ENCODE peak calls at places on chromosomes 12 and 14, in eight cellular contexts. Y is retinal pigment epithelial cell; V is stimulated activated effector memory CD8-positive, alpha-beta T cell treated with anti-CD3 and anti-CD28 coated beads, Interleukin-12 subunit alpha, Interleukin-12 subunit beta, amount 100 ng/mL, for 72 hours; R is left ventricle myocardium inferior; A is substantia nigra; Z is AG10803; I is KBM-7; E is activated effector memory CD4-positive, alpha-beta T cell treated with anti-CD3 and anti-CD28 coated beads, Interleukin-2, amount 50 U/mL, for 16 hours. N is an unnamed sample.

GRCh38 chr12:50070314-50071060 is 13.1 kb downstream of the ASIC1 start:
- DNase-seq in A (peak; percentile 82), Y (peak; percentile 39), I (peak; percentile 88), E (peak; percentile 87), V (peak; percentile 81), Z (peak; percentile 82), R (peak; percentile 75), N (peak; percentile 74)

GRCh38 chr14:94164685-94165431 is 9.3 kb upstream of the PPP4R4 start:
- DNase-seq in I (no peak), E (no peak), A (no peak), Y (no peak), V (no peak), R (no peak), Z (no peak), N (peak; percentile 66)

GRCh38 chr14:25041898-25042297 is 8.0 kb downstream of the STXBP6 start:
- DNase-seq in V (no peak), Z (no peak), A (no peak), R (no peak), E (no peak), I (no peak), Y (no peak), N (no peak)

GRCh38 chr12:48001426-48002178 is 2.7 kb downstream of the COL2A1 start:
- DNase-seq in A (no peak), E (no peak), V (no peak), Y (no peak), R (peak; percentile 60), I (peak; percentile 46), Z (peak; percentile 16), N (no peak)

GRCh38 chr12:52391618-52392002 is 6.2 kb upstream of the KRT84 start:
- DNase-seq in Y (peak; percentile 59), R (peak; percentile 78), V (no peak), Z (peak; percentile 21), A (peak; percentile 68), I (no peak), E (no peak), N (peak; percentile 80)

GRCh38 chr12:52532636-52533035 is 12.4 kb upstream of the KRT5 start:
- DNase-seq in Z (no peak), R (no peak), Y (no peak), V (no peak), E (no peak), I (no peak), A (no peak), N (no peak)

GRCh38 chr12:32811686-32812392 is 56.1 kb upstream of the YARS2 start:
- DNase-seq in Y (no peak), R (no peak), E (no peak), I (no peak), A (no peak), Z (no peak), V (no peak), N (no peak)

GRCh38 chr14:99865408-99865807 is 72.2 kb downstream of the EML1 start:
- DNase-seq in R (no peak), Z (no peak), I (no peak), Y (no peak), A (no peak), E (no peak), V (no peak), N (no peak)

N was measured in dorsolateral prefrontal cortex.